ENCODE peak calls at places on chromosome 19, in eight cellular contexts. One of them, this sample, is unnamed.

GRCh38 chr19:3645726-3646125 is 19.1 kb upstream of the CACTIN start:
- DNase-seq in AML-193: no peak
- DNase-seq in occipital lobe: no peak
- DNase-seq in ELR: no peak
- DNase-seq in stromal cell of bone marrow: no peak
- DNase-seq in fibroblast of mammary gland: no peak
- DNase-seq in RPMI7951: no peak
- DNase-seq in stimulated activated CD8-positive, alpha-beta memory T cell treated with anti-CD3 and anti-CD28 coated beads, Interleukin-15, amount 100 ng/mL, for 4 hours: no peak
- DNase-seq in this sample: no peak

GRCh38 chr19:56131651-56132050 is 9.4 kb upstream of the ZNF444 start:
- DNase-seq in AML-193: no peak
- DNase-seq in occipital lobe: no peak
- DNase-seq in ELR: no peak
- DNase-seq in stromal cell of bone marrow: no peak
- DNase-seq in fibroblast of mammary gland: no peak
- DNase-seq in RPMI7951: no peak
- DNase-seq in stimulated activated CD8-positive, alpha-beta memory T cell treated with anti-CD3 and anti-CD28 coated beads, Interleukin-15, amount 100 ng/mL, for 4 hours: no peak
- DNase-seq in this sample: no peak

GRCh38 chr19:2229103-2230028 is 6.8 kb downstream of the PLEKHJ1 start:
- DNase-seq in AML-193: no peak
- DNase-seq in occipital lobe: no peak
- DNase-seq in ELR: no peak
- DNase-seq in stromal cell of bone marrow: no peak
- DNase-seq in fibroblast of mammary gland: no peak
- DNase-seq in RPMI7951: no peak
- DNase-seq in stimulated activated CD8-positive, alpha-beta memory T cell treated with anti-CD3 and anti-CD28 coated beads, Interleukin-15, amount 100 ng/mL, for 4 hours: no peak
- DNase-seq in this sample: no peak

GRCh38 chr19:13269348-13269747 is 119.1 kb downstream of the IER2 start:
- DNase-seq in AML-193: no peak
- DNase-seq in occipital lobe: no peak
- DNase-seq in ELR: no peak
- DNase-seq in stromal cell of bone marrow: no peak
- DNase-seq in fibroblast of mammary gland: no peak
- DNase-seq in RPMI7951: no peak
- DNase-seq in stimulated activated CD8-positive, alpha-beta memory T cell treated with anti-CD3 and anti-CD28 coated beads, Interleukin-15, amount 100 ng/mL, for 4 hours: no peak
- DNase-seq in this sample: no peak

GRCh38 chr19:29927944-29928669 is 13.9 kb upstream of the URI1 start:
- DNase-seq in AML-193: no peak
- DNase-seq in occipital lobe: no peak
- DNase-seq in ELR: no peak
- DNase-seq in stromal cell of bone marrow: no peak
- DNase-seq in fibroblast of mammary gland: no peak
- DNase-seq in RPMI7951: peak; percentile 15
- DNase-seq in stimulated activated CD8-positive, alpha-beta memory T cell treated with anti-CD3 and anti-CD28 coated beads, Interleukin-15, amount 100 ng/mL, for 4 hours: no peak
- DNase-seq in this sample: no peak

GRCh38 chr19:53463263-53463662 is 4.3 kb upstream of the ZNF813 start:
- DNase-seq in AML-193: no peak
- DNase-seq in occipital lobe: peak; percentile 66
- DNase-seq in ELR: peak; percentile 25
- DNase-seq in stromal cell of bone marrow: no peak
- DNase-seq in fibroblast of mammary gland: peak; percentile 7
- DNase-seq in RPMI7951: peak; percentile 55
- DNase-seq in stimulated activated CD8-positive, alpha-beta memory T cell treated with anti-CD3 and anti-CD28 coated beads, Interleukin-15, amount 100 ng/mL, for 4 hours: no peak
- DNase-seq in this sample: no peak

GRCh38 chr19:2550431-2551171 is 74.7 kb downstream of the GADD45B start:
- DNase-seq in AML-193: no peak
- DNase-seq in occipital lobe: no peak
- DNase-seq in ELR: no peak
- DNase-seq in stromal cell of bone marrow: no peak
- DNase-seq in fibroblast of mammary gland: no peak
- DNase-seq in RPMI7951: no peak
- DNase-seq in stimulated activated CD8-positive, alpha-beta memory T cell treated with anti-CD3 and anti-CD28 coated beads, Interleukin-15, amount 100 ng/mL, for 4 hours: no peak
- DNase-seq in this sample: no peak

GRCh38 chr19:51407631-51408131 is 9.8 kb downstream of the SIGLEC10 start:
- DNase-seq in AML-193: peak; percentile 91
- DNase-seq in occipital lobe: no peak
- DNase-seq in ELR: peak; percentile 65
- DNase-seq in stromal cell of bone marrow: no peak
- DNase-seq in fibroblast of mammary gland: peak; percentile 40
- DNase-seq in RPMI7951: peak; percentile 59
- DNase-seq in stimulated activated CD8-positive, alpha-beta memory T cell treated with anti-CD3 and anti-CD28 coated beads, Interleukin-15, amount 100 ng/mL, for 4 hours: no peak
- DNase-seq in this sample: peak; percentile 54

GRCh38 chr19:10761443-10762242 is 43.8 kb downstream of the DNM2 start:
- DNase-seq in AML-193: no peak
- DNase-seq in occipital lobe: no peak
- DNase-seq in ELR: no peak
- DNase-seq in stromal cell of bone marrow: no peak
- DNase-seq in fibroblast of mammary gland: no peak
- DNase-seq in RPMI7951: no peak
- DNase-seq in stimulated activated CD8-positive, alpha-beta memory T cell treated with anti-CD3 and anti-CD28 coated beads, Interleukin-15, amount 100 ng/mL, for 4 hours: no peak
- DNase-seq in this sample: no peak

GRCh38 chr19:41666075-41666474 is 22.0 kb downstream of the CEACAM7 start:
- DNase-seq in AML-193: no peak
- DNase-seq in occipital lobe: no peak
- DNase-seq in ELR: no peak
- DNase-seq in stromal cell of bone marrow: no peak
- DNase-seq in fibroblast of mammary gland: no peak
- DNase-seq in RPMI7951: no peak
- DNase-seq in stimulated activated CD8-positive, alpha-beta memory T cell treated with anti-CD3 and anti-CD28 coated beads, Interleukin-15, amount 100 ng/mL, for 4 hours: no peak
- DNase-seq in this sample: no peak

GRCh38 chr19:55669418-55670279 is 5.4 kb upstream of the EPN1 start:
- DNase-seq in AML-193: no peak
- DNase-seq in occipital lobe: no peak
- DNase-seq in ELR: no peak
- DNase-seq in stromal cell of bone marrow: no peak
- DNase-seq in fibroblast of mammary gland: no peak
- DNase-seq in RPMI7951: no peak
- DNase-seq in stimulated activated CD8-positive, alpha-beta memory T cell treated with anti-CD3 and anti-CD28 coated beads, Interleukin-15, amount 100 ng/mL, for 4 hours: no peak
- DNase-seq in this sample: no peak

GRCh38 chr19:3605361-3605760 is 1.3 kb downstream of the TBXA2R start:
- DNase-seq in AML-193: no peak
- DNase-seq in occipital lobe: no peak
- DNase-seq in ELR: no peak
- DNase-seq in stromal cell of bone marrow: no peak
- DNase-seq in fibroblast of mammary gland: no peak
- DNase-seq in RPMI7951: no peak
- DNase-seq in stimulated activated CD8-positive, alpha-beta memory T cell treated with anti-CD3 and anti-CD28 coated beads, Interleukin-15, amount 100 ng/mL, for 4 hours: no peak
- DNase-seq in this sample: no peak

GRCh38 chr19:4267101-4267900 is 11.8 kb upstream of the SHD start:
- DNase-seq in AML-193: peak; percentile 72
- DNase-seq in occipital lobe: no peak
- DNase-seq in ELR: peak; percentile 78
- DNase-seq in stromal cell of bone marrow: no peak
- DNase-seq in fibroblast of mammary gland: peak; percentile 60
- DNase-seq in RPMI7951: peak; percentile 62
- DNase-seq in stimulated activated CD8-positive, alpha-beta memory T cell treated with anti-CD3 and anti-CD28 coated beads, Interleukin-15, amount 100 ng/mL, for 4 hours: peak; percentile 23
- DNase-seq in this sample: peak; percentile 59

GRCh38 chr19:23404676-23405075 is 9.4 kb upstream of the ZNF91 start:
- DNase-seq in AML-193: no peak
- DNase-seq in occipital lobe: no peak
- DNase-seq in ELR: no peak
- DNase-seq in stromal cell of bone marrow: no peak
- DNase-seq in fibroblast of mammary gland: no peak
- DNase-seq in RPMI7951: no peak
- DNase-seq in stimulated activated CD8-positive, alpha-beta memory T cell treated with anti-CD3 and anti-CD28 coated beads, Interleukin-15, amount 100 ng/mL, for 4 hours: no peak
- DNase-seq in this sample: no peak

GRCh38 chr19:4100647-4101495 is 23.1 kb downstream of the MAP2K2 start:
- DNase-seq in AML-193: no peak
- DNase-seq in occipital lobe: no peak
- DNase-seq in ELR: no peak
- DNase-seq in stromal cell of bone marrow: no peak
- DNase-seq in fibroblast of mammary gland: no peak
- DNase-seq in RPMI7951: no peak
- DNase-seq in stimulated activated CD8-positive, alpha-beta memory T cell treated with anti-CD3 and anti-CD28 coated beads, Interleukin-15, amount 100 ng/mL, for 4 hours: no peak
- DNase-seq in this sample: no peak

GRCh38 chr19:40280608-40281221 is 4.4 kb downstream of the AKT2 start:
- DNase-seq in AML-193: no peak
- DNase-seq in occipital lobe: no peak
- DNase-seq in ELR: no peak
- DNase-seq in stromal cell of bone marrow: no peak
- DNase-seq in fibroblast of mammary gland: no peak
- DNase-seq in RPMI7951: no peak
- DNase-seq in stimulated activated CD8-positive, alpha-beta memory T cell treated with anti-CD3 and anti-CD28 coated beads, Interleukin-15, amount 100 ng/mL, for 4 hours: no peak
- DNase-seq in this sample: no peak

GRCh38 chr19:50555447-50556235 is 12.6 kb downstream of the LRRC4B start:
- DNase-seq in AML-193: no peak
- DNase-seq in occipital lobe: no peak
- DNase-seq in ELR: peak; percentile 13
- DNase-seq in stromal cell of bone marrow: no peak
- DNase-seq in fibroblast of mammary gland: no peak
- DNase-seq in RPMI7951: no peak
- DNase-seq in stimulated activated CD8-positive, alpha-beta memory T cell treated with anti-CD3 and anti-CD28 coated beads, Interleukin-15, amount 100 ng/mL, for 4 hours: no peak
- DNase-seq in this sample: no peak

GRCh38 chr19:17575871-17576757 is 20.7 kb downstream of the COLGALT1 start:
- DNase-seq in AML-193: no peak
- DNase-seq in occipital lobe: no peak
- DNase-seq in ELR: no peak
- DNase-seq in stromal cell of bone marrow: no peak
- DNase-seq in fibroblast of mammary gland: no peak
- DNase-seq in RPMI7951: no peak
- DNase-seq in stimulated activated CD8-positive, alpha-beta memory T cell treated with anti-CD3 and anti-CD28 coated beads, Interleukin-15, amount 100 ng/mL, for 4 hours: no peak
- DNase-seq in this sample: no peak

GRCh38 chr19:35502751-35503150 is 10.7 kb downstream of the DMKN start:
- DNase-seq in AML-193: no peak
- DNase-seq in occipital lobe: no peak
- DNase-seq in ELR: no peak
- DNase-seq in stromal cell of bone marrow: no peak
- DNase-seq in fibroblast of mammary gland: no peak
- DNase-seq in RPMI7951: no peak
- DNase-seq in stimulated activated CD8-positive, alpha-beta memory T cell treated with anti-CD3 and anti-CD28 coated beads, Interleukin-15, amount 100 ng/mL, for 4 hours: no peak
- DNase-seq in this sample: no peak

This sample was measured in HT1080.